ENCODE peak calls at places on chromosomes 12 and 14, in eight cellular contexts. X is NCI-H1694 treated with DMSO at 0.1 percent for 48 hours; P is effector CD4-positive, alpha-beta T cell; Z is activated gamma-delta T cell treated with Interleukin-2 at 50 U/mL for 16 hours; L is neural progenitor cell; I is Right ventricle myocardium superior; F is NCI-H524; E is posterior cingulate gyrus. U is an unnamed sample.

GRCh38 chr12:113931517-113931916 is 34.6 kb downstream of the RBM19 start:
- DNase-seq in X (no peak), P (no peak), Z (no peak), L (no peak), I (no peak), F (no peak), E (peak), U (no peak)

GRCh38 chr14:55065411-55065810 is 14.0 kb downstream of the MAPK1IP1L start:
- DNase-seq in X (no peak), P (no peak), Z (no peak), L (no peak), I (no peak), F (no peak), E (no peak), U (no peak)

GRCh38 chr12:71504471-71504852 is 64.9 kb downstream of the LGR5 start:
- DNase-seq in X (no peak), P (no peak), Z (no peak), L (peak), I (peak), F (no peak), E (no peak), U (no peak)

GRCh38 chr14:98931911-98932310 is 340.1 kb downstream of the BCL11B start:
- DNase-seq in X (no peak), P (peak), Z (peak), L (no peak), I (no peak), F (no peak), E (peak), U (peak)

GRCh38 chr12:122974892-122975789 is at the start of gene OGFOD2:
- DNase-seq in X (peak), P (peak), Z (peak), L (peak), I (peak), F (peak), E (peak), U (peak)

GRCh38 chr14:104280085-104280901 is 141.9 kb downstream of the KIF26A start:
- DNase-seq in X (no peak), P (no peak), Z (no peak), L (no peak), I (peak), F (no peak), E (no peak), U (no peak)

GRCh38 chr12:52337054-52337453 is 15.9 kb upstream of the KRT83 start:
- DNase-seq in X (no peak), P (no peak), Z (no peak), L (no peak), I (no peak), F (no peak), E (no peak), U (no peak)

GRCh38 chr14:31781578-31781977 is 220.4 kb downstream of the NUBPL start:
- DNase-seq in X (no peak), P (no peak), Z (no peak), L (no peak), I (no peak), F (no peak), E (no peak), U (no peak)

GRCh38 chr14:103444837-103445524 is 59.8 kb downstream of the MARK3 start:
- DNase-seq in X (no peak), P (no peak), Z (no peak), L (no peak), I (no peak), F (peak), E (no peak), U (no peak)

GRCh38 chr12:47882796-47883546 is 21.8 kb downstream of the VDR start:
- DNase-seq in X (no peak), P (no peak), Z (no peak), L (no peak), I (peak), F (no peak), E (peak), U (peak)

GRCh38 chr14:99575043-99576023 is 28.7 kb downstream of the CCDC85C start:
- DNase-seq in X (peak), P (no peak), Z (no peak), L (no peak), I (no peak), F (peak), E (no peak), U (no peak)

GRCh38 chr12:112133418-112133817 is 8.1 kb downstream of the TRAFD1 start:
- DNase-seq in X (no peak), P (no peak), Z (no peak), L (no peak), I (no peak), F (no peak), E (no peak), U (no peak)

GRCh38 chr14:90585106-90585505 is 188.3 kb downstream of the CALM1 start:
- DNase-seq in X (no peak), P (no peak), Z (no peak), L (no peak), I (no peak), F (no peak), E (no peak), U (no peak)

GRCh38 chr14:56874375-56874774 is 64.1 kb upstream of the OTX2 start:
- DNase-seq in X (peak), P (no peak), Z (no peak), L (peak), I (no peak), F (peak), E (no peak), U (no peak)

GRCh38 chr12:18752280-18752920 is 14.5 kb downstream of the CAPZA3 start:
- DNase-seq in X (no peak), P (no peak), Z (no peak), L (peak), I (peak), F (peak), E (no peak), U (no peak)

GRCh38 chr14:28651148-28651547 is 115.4 kb upstream of the FOXG1 start:
- DNase-seq in X (no peak), P (no peak), Z (no peak), L (no peak), I (no peak), F (no peak), E (no peak), U (no peak)

GRCh38 chr14:80447396-80447795 is 236.1 kb upstream of the DIO2 start:
- DNase-seq in X (no peak), P (no peak), Z (no peak), L (no peak), I (no peak), F (no peak), E (no peak), U (no peak)

GRCh38 chr12:43009307-43009706 is 419.8 kb upstream of the PRICKLE1 start:
- DNase-seq in X (no peak), P (no peak), Z (no peak), L (no peak), I (no peak), F (no peak), E (no peak), U (no peak)

GRCh38 chr14:50381823-50382287 is 14.8 kb downstream of the CDKL1 start:
- DNase-seq in X (no peak), P (no peak), Z (no peak), L (no peak), I (no peak), F (no peak), E (no peak), U (no peak)

GRCh38 chr14:60304509-60304908 is 55.5 kb downstream of the PPM1A start:
- DNase-seq in X (no peak), P (no peak), Z (no peak), L (no peak), I (peak), F (no peak), E (no peak), U (no peak)

GRCh38 chr12:6222009-6222702 is 22.0 kb downstream of the CD9 start:
- DNase-seq in X (no peak), P (no peak), Z (no peak), L (peak), I (no peak), F (no peak), E (no peak), U (no peak)

GRCh38 chr12:133129368-133130037 is 571 bp downstream of the ZNF891 start:
- DNase-seq in X (no peak), P (no peak), Z (no peak), L (no peak), I (no peak), F (peak), E (no peak), U (no peak)

GRCh38 chr12:24560867-24561266 is 388.0 kb downstream of the BCAT1 start:
- DNase-seq in X (no peak), P (no peak), Z (no peak), L (peak), I (no peak), F (peak), E (no peak), U (no peak)

GRCh38 chr12:19893514-19893913 is 454.2 kb downstream of the AEBP2 start:
- DNase-seq in X (no peak), P (no peak), Z (no peak), L (no peak), I (no peak), F (peak), E (no peak), U (no peak)